ENCODE peak calls at places on chromosomes 7 and 10, in six cellular contexts. Q is K562, S is neural progenitor cell, W is transverse colon, X is hepatocyte, J is IMR-90. P is an unnamed sample.

GRCh38 chr10:112797221-112797620 is 152.8 kb upstream of the TCF7L2 start:
- DNase-seq in S (peak), W (no peak), X (no peak), J (no peak), Q (no peak), P (no peak)

GRCh38 chr10:28988980-28989379 is 299.9 kb upstream of the LYZL1 start:
- DNase-seq in J (no peak), W (no peak), Q (no peak), X (no peak), S (no peak), P (no peak)

GRCh38 chr7:99073839-99074446 is 70.0 kb downstream of the SMURF1 start:
- DNase-seq in W (no peak), Q (no peak), S (no peak), X (no peak), J (no peak), P (no peak)

GRCh38 chr10:3126741-3127342 is 45.7 kb downstream of the PITRM1 start:
- DNase-seq in W (peak), S (peak), Q (no peak), X (peak), J (no peak), P (peak)

GRCh38 chr7:5143935-5144903 is 45.8 kb upstream of the WIPI2 start:
- DNase-seq in Q (peak), W (peak), X (no peak), J (peak), S (no peak), P (peak)

GRCh38 chr7:128932862-128933821 is 4.6 kb upstream of the IRF5 start:
- DNase-seq in W (peak), S (no peak), Q (no peak), J (no peak), X (no peak), P (no peak)

GRCh38 chr7:47557986-47558670 is 23.8 kb downstream of the TNS3 start:
- DNase-seq in W (no peak), Q (no peak), J (no peak), S (peak), X (peak), P (no peak)

GRCh38 chr7:121395494-121395960 is 581 bp downstream of the FAM3C start:
- DNase-seq in W (peak), J (peak), Q (peak), S (peak), X (peak), P (peak)

GRCh38 chr10:104041891-104042535 is 43.7 kb downstream of the COL17A1 start:
- DNase-seq in J (no peak), Q (no peak), X (no peak), S (no peak), W (no peak), P (no peak)

GRCh38 chr7:70415179-70415972 is 716.6 kb upstream of the GALNT17 start:
- DNase-seq in Q (no peak), J (no peak), X (no peak), S (no peak), W (no peak), P (no peak)

GRCh38 chr7:12066561-12066960 is 144.5 kb upstream of the TMEM106B start:
- DNase-seq in J (peak), Q (no peak), S (no peak), X (peak), W (no peak), P (no peak)

GRCh38 chr10:10792681-10793080 is 225.0 kb upstream of the CELF2 start:
- DNase-seq in Q (no peak), J (peak), X (peak), S (peak), W (no peak), P (no peak)

GRCh38 chr7:66639773-66640172 is 11.1 kb downstream of the KCTD7 start:
- DNase-seq in J (no peak), X (no peak), Q (peak), S (no peak), W (no peak), P (no peak)

GRCh38 chr10:75018233-75018632 is 93.2 kb upstream of the SAMD8 start:
- DNase-seq in S (peak), J (no peak), W (no peak), X (no peak), Q (no peak), P (no peak)

GRCh38 chr10:69014171-69014570 is 25.6 kb downstream of the KIFBP start:
- DNase-seq in X (no peak), S (no peak), W (no peak), J (peak), Q (no peak), P (no peak)

GRCh38 chr7:147182859-147183258 is 1066.3 kb downstream of the CNTNAP2 start:
- DNase-seq in J (peak), W (no peak), Q (no peak), X (no peak), S (no peak), P (no peak)

GRCh38 chr10:86345296-86346168 is 21.1 kb downstream of the GRID1 start:
- DNase-seq in X (no peak), Q (no peak), S (peak), J (no peak), W (no peak), P (peak)

GRCh38 chr10:69696073-69696731 is 66.2 kb downstream of the FAM241B start:
- DNase-seq in Q (peak), S (peak), W (no peak), J (peak), X (peak), P (peak)

GRCh38 chr10:118870467-118871243 is 115.9 kb upstream of the CACUL1 start:
- DNase-seq in W (no peak), J (peak), Q (peak), X (peak), S (peak), P (peak)

GRCh38 chr10:31584098-31584631 is 265.1 kb downstream of the ZEB1 start:
- DNase-seq in W (no peak), X (no peak), J (no peak), S (no peak), Q (no peak), P (no peak)

GRCh38 chr10:43259981-43260761 is 6.7 kb downstream of the RASGEF1A start:
- DNase-seq in J (no peak), W (no peak), S (no peak), X (no peak), Q (no peak), P (peak)

GRCh38 chr7:123460616-123461015 is 73.8 kb downstream of the IQUB start:
- DNase-seq in J (peak), Q (no peak), S (no peak), W (no peak), X (peak), P (no peak)

GRCh38 chr7:30977896-30978564 is 14.3 kb downstream of the GHRHR start:
- DNase-seq in Q (peak), S (peak), J (peak), W (peak), X (peak), P (peak)

GRCh38 chr7:80231719-80232118 is 97.1 kb downstream of the GNAI1 start:
- DNase-seq in X (no peak), Q (no peak), W (no peak), J (peak), S (no peak), P (no peak)

GRCh38 chr10:88280518-88280917 is 302.6 kb downstream of the RNLS start:
- DNase-seq in Q (no peak), J (no peak), S (no peak), X (no peak), W (no peak), P (no peak)

GRCh38 chr10:126910798-126911197 is 5.6 kb downstream of the DOCK1 start:
- DNase-seq in X (no peak), W (no peak), S (no peak), J (peak), Q (no peak), P (no peak)

GRCh38 chr10:91541481-91541880 is 91.4 kb downstream of the PPP1R3C start:
- DNase-seq in J (no peak), Q (no peak), X (no peak), S (no peak), W (no peak), P (no peak)

GRCh38 chr10:91540714-91541113 is 92.2 kb downstream of the PPP1R3C start:
- DNase-seq in Q (no peak), X (no peak), J (no peak), S (no peak), W (no peak), P (no peak)

GRCh38 chr10:91539930-91540329 is 92.9 kb downstream of the PPP1R3C start:
- DNase-seq in S (no peak), X (no peak), Q (no peak), J (no peak), W (no peak), P (no peak)

GRCh38 chr10:91549296-91549695 is 83.6 kb downstream of the PPP1R3C start:
- DNase-seq in W (no peak), X (no peak), Q (no peak), S (no peak), J (no peak), P (no peak)

GRCh38 chr10:91545817-91546216 is 87.1 kb downstream of the PPP1R3C start:
- DNase-seq in X (no peak), Q (no peak), S (no peak), W (no peak), J (no peak), P (no peak)
- H3K4me3 ChIP-seq in X (no peak), Q (no peak), S (no peak), W (no peak), J (no peak), P (no peak)

DNA sequence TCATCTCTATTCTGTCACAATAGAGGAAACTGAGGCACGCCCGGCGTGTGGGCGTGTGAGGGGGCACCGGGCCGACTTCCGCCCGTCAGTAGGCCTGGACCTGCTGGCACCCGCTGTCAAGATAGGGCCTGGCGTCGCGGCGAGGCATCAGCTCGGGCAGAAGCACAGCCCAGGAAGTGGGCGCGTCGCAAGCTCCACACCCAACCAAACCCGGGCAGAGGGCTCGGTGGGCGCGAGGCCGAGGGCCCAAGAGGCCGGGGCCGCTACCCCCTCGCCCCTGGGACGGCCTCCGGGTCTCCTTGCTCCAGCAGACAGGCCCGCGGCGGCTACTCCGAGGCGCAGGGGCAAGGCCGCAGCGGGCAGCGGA is 91.2 kb downstream of the SPAG6 start:
- DNase-seq in Q (no peak), X (no peak), S (no peak), W (peak), J (no peak), P (no peak)
- H3K27ac ChIP-seq in Q (no peak), X (peak), S (no peak), W (peak), J (peak), P (peak)

GRCh38 chr10:99484626-99485581 is 47.8 kb upstream of the NKX2-3 start:
- DNase-seq in W (no peak), Q (peak), J (no peak), S (peak), X (no peak), P (no peak)
- TF ChIP-seq CTCF in W (peak), Q (peak), J (no peak), S (peak), X (peak), P (peak)

GRCh38 chr7:43649755-43650274 is 66.9 kb downstream of the STK17A start:
- DNase-seq in W (peak), S (no peak), X (no peak), Q (no peak), J (peak), P (no peak)
- H3K4me3 ChIP-seq in W (no peak), S (no peak), X (no peak), Q (no peak), J (no peak), P (no peak)